ENCODE peak calls at places on chromosome 14, in ten cellular contexts. One of them, this sample, is unnamed.

GRCh38 chr14:104554608-104555401 is 24.8 kb upstream of the C14orf180 start:
- DNase-seq in activated CD4-positive, alpha-beta T cell treated with anti-CD3 and anti-CD28 coated beads for 4 hours: no peak
- DNase-seq in fibroblast of mammary gland: no peak
- DNase-seq in transverse colon: peak
- DNase-seq in ELR: no peak
- DNase-seq in nucleus accumbens: no peak
- DNase-seq in mammary epithelial cell: no peak
- DNase-seq in COR-L47: no peak
- DNase-seq in NCI-H1417: no peak
- DNase-seq in MCF 10A: no peak
- DNase-seq in this sample: no peak

GRCh38 chr14:69842671-69843407 is 36.4 kb upstream of the SMOC1 start:
- DNase-seq in activated CD4-positive, alpha-beta T cell treated with anti-CD3 and anti-CD28 coated beads for 4 hours: no peak
- DNase-seq in fibroblast of mammary gland: no peak
- DNase-seq in transverse colon: no peak
- DNase-seq in ELR: no peak
- DNase-seq in nucleus accumbens: no peak
- DNase-seq in mammary epithelial cell: no peak
- DNase-seq in COR-L47: peak
- DNase-seq in NCI-H1417: peak
- DNase-seq in MCF 10A: no peak
- DNase-seq in this sample: no peak

GRCh38 chr14:71918955-71919354 is 13.3 kb upstream of the RGS6 start:
- DNase-seq in activated CD4-positive, alpha-beta T cell treated with anti-CD3 and anti-CD28 coated beads for 4 hours: no peak
- DNase-seq in fibroblast of mammary gland: no peak
- DNase-seq in transverse colon: no peak
- DNase-seq in ELR: peak
- DNase-seq in nucleus accumbens: no peak
- DNase-seq in mammary epithelial cell: no peak
- DNase-seq in COR-L47: peak
- DNase-seq in NCI-H1417: peak
- DNase-seq in MCF 10A: peak
- DNase-seq in this sample: peak

GRCh38 chr14:71372411-71372838 is 465.2 kb downstream of the PCNX1 start:
- DNase-seq in activated CD4-positive, alpha-beta T cell treated with anti-CD3 and anti-CD28 coated beads for 4 hours: no peak
- DNase-seq in fibroblast of mammary gland: peak
- DNase-seq in transverse colon: no peak
- DNase-seq in ELR: peak
- DNase-seq in nucleus accumbens: no peak
- DNase-seq in mammary epithelial cell: peak
- DNase-seq in COR-L47: no peak
- DNase-seq in NCI-H1417: no peak
- DNase-seq in MCF 10A: peak
- DNase-seq in this sample: peak

GRCh38 chr14:55272922-55273321 is 1.7 kb downstream of the FBXO34 start:
- DNase-seq in activated CD4-positive, alpha-beta T cell treated with anti-CD3 and anti-CD28 coated beads for 4 hours: no peak
- DNase-seq in fibroblast of mammary gland: no peak
- DNase-seq in transverse colon: no peak
- DNase-seq in ELR: no peak
- DNase-seq in nucleus accumbens: no peak
- DNase-seq in mammary epithelial cell: no peak
- DNase-seq in COR-L47: no peak
- DNase-seq in NCI-H1417: no peak
- DNase-seq in MCF 10A: no peak
- DNase-seq in this sample: no peak

GRCh38 chr14:99100871-99101270 is 171.1 kb downstream of the BCL11B start:
- DNase-seq in activated CD4-positive, alpha-beta T cell treated with anti-CD3 and anti-CD28 coated beads for 4 hours: no peak
- DNase-seq in fibroblast of mammary gland: no peak
- DNase-seq in transverse colon: no peak
- DNase-seq in ELR: no peak
- DNase-seq in nucleus accumbens: no peak
- DNase-seq in mammary epithelial cell: no peak
- DNase-seq in COR-L47: no peak
- DNase-seq in NCI-H1417: no peak
- DNase-seq in MCF 10A: no peak
- DNase-seq in this sample: no peak

GRCh38 chr14:22070119-22070982 is 396.7 kb upstream of the OR4E1 start:
- DNase-seq in activated CD4-positive, alpha-beta T cell treated with anti-CD3 and anti-CD28 coated beads for 4 hours: peak
- DNase-seq in fibroblast of mammary gland: peak
- DNase-seq in transverse colon: peak
- DNase-seq in ELR: no peak
- DNase-seq in nucleus accumbens: no peak
- DNase-seq in mammary epithelial cell: peak
- DNase-seq in COR-L47: no peak
- DNase-seq in NCI-H1417: no peak
- DNase-seq in MCF 10A: peak
- DNase-seq in this sample: peak

GRCh38 chr14:55353686-55354467 is 57.8 kb downstream of the ATG14 start:
- DNase-seq in activated CD4-positive, alpha-beta T cell treated with anti-CD3 and anti-CD28 coated beads for 4 hours: no peak
- DNase-seq in fibroblast of mammary gland: no peak
- DNase-seq in transverse colon: peak
- DNase-seq in ELR: no peak
- DNase-seq in nucleus accumbens: no peak
- DNase-seq in mammary epithelial cell: peak
- DNase-seq in COR-L47: no peak
- DNase-seq in NCI-H1417: no peak
- DNase-seq in MCF 10A: no peak
- DNase-seq in this sample: no peak

GRCh38 chr14:81450100-81450531 is 50.0 kb upstream of the STON2 start:
- DNase-seq in activated CD4-positive, alpha-beta T cell treated with anti-CD3 and anti-CD28 coated beads for 4 hours: no peak
- DNase-seq in fibroblast of mammary gland: peak
- DNase-seq in transverse colon: no peak
- DNase-seq in ELR: no peak
- DNase-seq in nucleus accumbens: no peak
- DNase-seq in mammary epithelial cell: no peak
- DNase-seq in COR-L47: no peak
- DNase-seq in NCI-H1417: peak
- DNase-seq in MCF 10A: no peak
- DNase-seq in this sample: no peak

GRCh38 chr14:34872822-34873590 is 2.2 kb downstream of the BAZ1A start:
- DNase-seq in activated CD4-positive, alpha-beta T cell treated with anti-CD3 and anti-CD28 coated beads for 4 hours: no peak
- DNase-seq in fibroblast of mammary gland: peak
- DNase-seq in transverse colon: peak
- DNase-seq in ELR: peak
- DNase-seq in nucleus accumbens: no peak
- DNase-seq in mammary epithelial cell: peak
- DNase-seq in COR-L47: peak
- DNase-seq in NCI-H1417: no peak
- DNase-seq in MCF 10A: peak
- DNase-seq in this sample: peak

GRCh38 chr14:68843471-68844209 is 50.8 kb upstream of the ZFP36L1 start:
- DNase-seq in activated CD4-positive, alpha-beta T cell treated with anti-CD3 and anti-CD28 coated beads for 4 hours: peak
- DNase-seq in fibroblast of mammary gland: peak
- DNase-seq in transverse colon: peak
- DNase-seq in ELR: peak
- DNase-seq in nucleus accumbens: peak
- DNase-seq in mammary epithelial cell: peak
- DNase-seq in COR-L47: peak
- DNase-seq in NCI-H1417: peak
- DNase-seq in MCF 10A: peak
- DNase-seq in this sample: peak